ENCODE peak calls at places on chromosome 13, in seven cellular contexts. E, Q, C, Z, J, F and Y are unnamed samples.
A peak's percentile ranks its signal among the peaks of the same experiment; 100 is the strongest.

GRCh38 chr13:36673838-36674326 is at the start of gene SERTM1:
- DNase-seq in C (peak; percentile 41), Q (no peak), E (peak; percentile 60), F (no peak), J (no peak), Z (peak; percentile 21), Y (peak; percentile 47)

GRCh38 chr13:50599046-50599445 is 244.4 kb downstream of the DLEU7 start:
- DNase-seq in Z (no peak), C (no peak), Q (no peak), J (no peak), E (no peak), F (no peak), Y (no peak)

GRCh38 chr13:112450567-112451240 is 74.5 kb downstream of the SPACA7 start:
- DNase-seq in E (no peak), Z (no peak), F (no peak), C (no peak), J (no peak), Q (no peak), Y (no peak)

GRCh38 chr13:43792456-43792855 is 5.7 kb upstream of the ENOX1 start:
- DNase-seq in Q (no peak), F (peak; percentile 14), C (no peak), Z (peak; percentile 12), J (no peak), E (no peak), Y (peak; percentile 24)

GRCh38 chr13:38902551-38902950 is 88.1 kb downstream of the STOML3 start:
- DNase-seq in Z (no peak), E (no peak), C (no peak), J (no peak), F (no peak), Q (no peak), Y (no peak)

GRCh38 chr13:63972328-63972727 is 2556.7 kb upstream of the PCDH20 start:
- DNase-seq in Z (no peak), E (no peak), F (no peak), Q (no peak), J (no peak), C (no peak), Y (no peak)

GRCh38 chr13:29771247-29771646 is 79.2 kb downstream of the UBL3 start:
- DNase-seq in Q (no peak), F (peak; percentile 56), E (no peak), J (no peak), C (no peak), Z (peak; percentile 48), Y (peak; percentile 72)

GRCh38 chr13:29454931-29455481 is 140.5 kb downstream of the SLC7A1 start:
- DNase-seq in J (no peak), Z (peak; percentile 41), E (no peak), C (no peak), F (peak; percentile 10), Q (no peak), Y (peak; percentile 12)

GRCh38 chr13:100646030-100646673 is 28.4 kb downstream of the TMTC4 start:
- DNase-seq in F (peak; percentile 25), Q (no peak), J (no peak), Z (peak; percentile 47), C (no peak), E (no peak), Y (no peak)

GRCh38 chr13:37187611-37188010 is 82.1 kb upstream of the CSNK1A1L start:
- DNase-seq in F (no peak), C (no peak), Q (no peak), E (no peak), J (no peak), Z (no peak), Y (no peak)

GRCh38 chr13:87889241-87889640 is 218.1 kb downstream of the SLITRK5 start:
- DNase-seq in C (no peak), F (no peak), Q (no peak), E (no peak), Z (no peak), J (no peak), Y (no peak)

GRCh38 chr13:42276683-42277082 is 4.7 kb downstream of the AKAP11 start:
- DNase-seq in J (no peak), Q (no peak), F (peak; percentile 25), Z (no peak), C (no peak), E (no peak), Y (no peak)

GRCh38 chr13:39527961-39528720 is 74.9 kb downstream of the LHFPL6 start:
- DNase-seq in J (no peak), E (no peak), Q (no peak), C (no peak), F (peak; percentile 89), Z (peak; percentile 97), Y (peak; percentile 90)

GRCh38 chr13:42753697-42754096 is 27.7 kb upstream of the FAM216B start:
- DNase-seq in E (no peak), F (peak; percentile 42), Q (no peak), Z (no peak), C (no peak), J (no peak), Y (no peak)

GRCh38 chr13:93244141-93244917 is 17.7 kb downstream of the GPC6 start:
- DNase-seq in Q (no peak), F (peak; percentile 56), J (no peak), E (no peak), C (no peak), Z (peak; percentile 81), Y (peak; percentile 75)

GRCh38 chr13:44040754-44041100 is 161.0 kb downstream of the LACC1 start:
- DNase-seq in C (no peak), Z (peak; percentile 53), J (no peak), F (peak; percentile 69), Q (no peak), E (no peak), Y (no peak)

GRCh38 chr13:99356216-99357089 is 49.3 kb upstream of the GPR183 start:
- DNase-seq in E (peak; percentile 45), C (no peak), Z (peak; percentile 17), J (peak; percentile 42), F (peak; percentile 87), Q (no peak), Y (peak; percentile 38)

GRCh38 chr13:112894673-112895481 is 74.1 kb upstream of the MCF2L start:
- DNase-seq in E (no peak), C (peak; percentile 53), J (no peak), F (no peak), Q (no peak), Z (no peak), Y (no peak)

GRCh38 chr13:73299787-73300186 is 241.0 kb downstream of the KLF5 start:
- DNase-seq in J (no peak), E (no peak), F (no peak), Z (no peak), Q (no peak), C (no peak), Y (peak; percentile 13)

GRCh38 chr13:107883561-107884175 is 331.7 kb downstream of the LIG4 start:
- DNase-seq in J (no peak), F (peak; percentile 12), Z (peak; percentile 83), C (no peak), E (no peak), Q (no peak), Y (peak; percentile 60)

GRCh38 chr13:72141845-72142470 is 275.0 kb upstream of the DACH1 start:
- DNase-seq in C (no peak), E (no peak), F (peak; percentile 76), Z (no peak), J (no peak), Q (no peak), Y (peak; percentile 63)

DNA sequence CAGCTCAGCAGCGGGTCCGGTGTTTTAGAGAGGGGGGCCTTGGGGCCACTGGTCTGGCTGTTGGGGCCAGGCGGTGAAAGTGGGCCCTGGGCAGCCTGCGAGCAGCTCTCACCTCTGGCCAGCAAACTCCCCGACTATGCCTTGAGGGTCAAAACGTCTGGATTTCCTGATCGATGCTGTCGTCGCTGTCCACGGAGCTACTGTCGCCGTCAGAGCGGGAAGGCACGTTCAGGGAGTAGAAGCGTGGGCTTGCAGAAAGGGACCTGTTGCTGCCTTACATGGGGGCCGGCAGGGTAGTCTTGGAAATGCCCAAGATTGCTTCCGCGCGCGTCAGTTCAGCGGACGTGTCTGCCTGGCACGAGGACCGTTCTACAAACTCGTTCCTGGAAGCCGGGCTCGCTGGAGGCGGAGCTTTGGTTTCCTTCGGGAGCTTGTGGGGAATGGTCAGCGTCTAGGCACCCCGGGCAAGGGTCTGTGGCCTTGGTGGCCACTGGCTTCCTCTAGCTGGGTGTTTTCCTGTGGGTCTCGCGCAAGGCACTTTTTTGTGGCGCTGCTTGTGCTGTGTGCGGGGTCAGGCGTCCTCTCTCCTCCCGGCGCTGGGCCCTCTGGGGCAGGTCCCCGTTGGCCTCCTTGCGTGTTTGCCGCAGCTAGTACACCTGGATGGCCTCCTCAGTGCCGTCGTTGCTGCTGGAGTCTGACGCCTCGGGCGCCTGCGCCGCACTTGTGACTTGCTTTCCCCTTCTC is 15.3 kb downstream of the RB1 start:
- DNase-seq in Q (no peak), J (no peak), Z (peak; percentile 27), F (no peak), E (no peak), C (peak; percentile 61), Y (no peak)
- H3K9me3 ChIP-seq in Q (no peaks in the 10 kb centered on the region), J (peaks cover 25% of the 10 kb centered on the region), Z (no peaks in the 10 kb centered on the region), F (no peaks in the 10 kb centered on the region), E (no peaks in the 10 kb centered on the region), C (no peaks in the 10 kb centered on the region), Y (peaks cover 10% of the 10 kb centered on the region)

DNA sequence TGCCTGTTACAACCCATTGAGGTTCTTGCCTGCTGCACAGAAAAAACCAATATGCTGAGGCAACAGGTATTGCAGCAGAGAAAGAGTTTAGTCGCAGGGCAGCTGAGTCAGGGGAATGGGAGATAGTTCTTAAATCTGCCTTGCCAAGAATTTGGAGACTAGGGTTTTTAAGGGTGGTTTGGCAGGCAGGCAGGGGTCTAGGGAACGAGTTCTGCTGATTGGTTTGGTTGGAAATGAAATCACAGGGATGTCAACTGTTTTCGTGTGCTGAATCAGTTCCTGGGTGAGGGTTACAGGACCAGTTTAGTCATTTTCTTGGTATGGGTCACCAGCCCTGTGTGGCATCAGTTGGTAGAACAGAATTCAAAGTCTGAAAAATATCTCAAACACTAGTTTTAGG is 36.6 kb downstream of the PDS5B start:
- DNase-seq in Q (no peak), J (no peak), F (no peak), Z (no peak), C (no peak), E (no peak), Y (no peak)
- H3K9me3 ChIP-seq in Q (no peaks in the 10 kb centered on the region), J (peaks cover 30% of the 10 kb centered on the region), F (no peaks in the 10 kb centered on the region), Z (no peaks in the 10 kb centered on the region), C (peaks cover 20% of the 10 kb centered on the region), E (no peaks in the 10 kb centered on the region), Y (peaks cover 16% of the 10 kb centered on the region)

GRCh38 chr13:18996221-18996620 is 185.4 kb downstream of the TUBA3C start:
- DNase-seq in C (no peak), Q (no peak), F (no peak), Z (no peak), E (no peak), J (no peak), Y (no peak)
- H3K9me3 ChIP-seq in C (peaks cover 66% of the 10 kb centered on the region), Q (no peaks in the 10 kb centered on the region), F (no peaks in the 10 kb centered on the region), Z (no peaks in the 10 kb centered on the region), E (no peaks in the 10 kb centered on the region), J (peaks cover 63% of the 10 kb centered on the region), Y (no peaks in the 10 kb centered on the region)

GRCh38 chr13:62139597-62139996 is 723.9 kb upstream of the PCDH20 start:
- DNase-seq in J (no peak), Z (no peak), C (no peak), Q (no peak), E (no peak), F (no peak), Y (no peak)
- H3K9me3 ChIP-seq in J (peaks cover 11% of the 10 kb centered on the region), Z (peaks cover 4% of the 10 kb centered on the region), C (peaks cover 38% of the 10 kb centered on the region), Q (peaks cover 7% of the 10 kb centered on the region), E (no peaks in the 10 kb centered on the region), F (no peaks in the 10 kb centered on the region), Y (peaks cover 46% of the 10 kb centered on the region)